ENCODE peak calls at places on chromosomes 4 and X, in five cellular contexts. One of them, this sample, is unnamed.

GRCh38 chr4:89598602-89599001 is 238.4 kb downstream of the SNCA start:
- DNase-seq in sigmoid colon: no peak
- DNase-seq in testis: no peak
- DNase-seq in fibroblast of lung: peak
- DNase-seq in RWPE1: peak
- DNase-seq in this sample: no peak

GRCh38 chrX:76987381-76987780 is 459.8 kb upstream of the FGF16 start:
- DNase-seq in testis: no peak
- DNase-seq in sigmoid colon: no peak
- DNase-seq in fibroblast of lung: no peak
- DNase-seq in RWPE1: no peak
- DNase-seq in this sample: no peak

GRCh38 chr4:159723341-159724048 is 620.6 kb downstream of the RAPGEF2 start:
- DNase-seq in RWPE1: no peak
- DNase-seq in fibroblast of lung: peak
- DNase-seq in sigmoid colon: no peak
- DNase-seq in testis: no peak
- DNase-seq in this sample: no peak

GRCh38 chr4:19227701-19228100 is 1024.0 kb upstream of the SLIT2 start:
- DNase-seq in testis: no peak
- DNase-seq in fibroblast of lung: peak
- DNase-seq in RWPE1: no peak
- DNase-seq in sigmoid colon: no peak
- DNase-seq in this sample: no peak

GRCh38 chr4:54255881-54256280 is 26.8 kb downstream of the PDGFRA start:
- DNase-seq in testis: no peak
- DNase-seq in sigmoid colon: peak
- DNase-seq in fibroblast of lung: peak
- DNase-seq in RWPE1: no peak
- DNase-seq in this sample: no peak

GRCh38 chrX:18448416-18448815 is 23.0 kb downstream of the CDKL5 start:
- DNase-seq in fibroblast of lung: peak
- DNase-seq in testis: no peak
- DNase-seq in sigmoid colon: no peak
- DNase-seq in RWPE1: no peak
- DNase-seq in this sample: no peak

GRCh38 chr4:107838763-107839162 is 14.0 kb downstream of the SGMS2 start:
- DNase-seq in RWPE1: no peak
- DNase-seq in sigmoid colon: no peak
- DNase-seq in fibroblast of lung: no peak
- DNase-seq in testis: no peak
- DNase-seq in this sample: no peak

GRCh38 chr4:2798399-2799301 is 5.8 kb downstream of the SH3BP2 start:
- DNase-seq in sigmoid colon: peak
- DNase-seq in testis: no peak
- DNase-seq in RWPE1: no peak
- DNase-seq in fibroblast of lung: no peak
- DNase-seq in this sample: peak

GRCh38 chr4:44415251-44415650 is 33.4 kb downstream of the KCTD8 start:
- DNase-seq in fibroblast of lung: peak
- DNase-seq in sigmoid colon: no peak
- DNase-seq in RWPE1: no peak
- DNase-seq in testis: no peak
- DNase-seq in this sample: no peak

GRCh38 chr4:54556081-54556480 is 101.7 kb upstream of the KIT start:
- DNase-seq in fibroblast of lung: no peak
- DNase-seq in testis: no peak
- DNase-seq in sigmoid colon: no peak
- DNase-seq in RWPE1: no peak
- DNase-seq in this sample: no peak

GRCh38 chrX:77910108-77910840 is at the start of gene ATP7A:
- DNase-seq in sigmoid colon: peak
- DNase-seq in testis: peak
- DNase-seq in fibroblast of lung: peak
- DNase-seq in RWPE1: peak
- DNase-seq in this sample: peak

GRCh38 chr4:88866862-88867550 is 169.4 kb upstream of the NAP1L5 start:
- DNase-seq in sigmoid colon: no peak
- DNase-seq in testis: no peak
- DNase-seq in RWPE1: peak
- DNase-seq in fibroblast of lung: peak
- DNase-seq in this sample: no peak

GRCh38 chrX:115467961-115468360 is 93.0 kb upstream of the PLS3 start:
- DNase-seq in fibroblast of lung: no peak
- DNase-seq in RWPE1: no peak
- DNase-seq in testis: no peak
- DNase-seq in sigmoid colon: no peak
- DNase-seq in this sample: no peak

GRCh38 chrX:23317799-23318724 is 16.6 kb upstream of the PTCHD1 start:
- DNase-seq in RWPE1: peak
- DNase-seq in sigmoid colon: no peak
- DNase-seq in testis: peak
- DNase-seq in fibroblast of lung: no peak
- DNase-seq in this sample: peak

GRCh38 chr4:39568805-39569204 is 41.6 kb upstream of the UGDH start:
- DNase-seq in fibroblast of lung: no peak
- DNase-seq in sigmoid colon: no peak
- DNase-seq in testis: no peak
- DNase-seq in RWPE1: peak
- DNase-seq in this sample: no peak

GRCh38 chr4:2786152-2786671 is 6.7 kb upstream of the SH3BP2 start:
- DNase-seq in fibroblast of lung: no peak
- DNase-seq in testis: no peak
- DNase-seq in sigmoid colon: peak
- DNase-seq in RWPE1: no peak
- DNase-seq in this sample: no peak

GRCh38 chrX:132433001-132433400 is 55.8 kb downstream of the MBNL3 start:
- DNase-seq in sigmoid colon: no peak
- DNase-seq in RWPE1: no peak
- DNase-seq in testis: no peak
- DNase-seq in fibroblast of lung: no peak
- DNase-seq in this sample: no peak

GRCh38 chrX:20263474-20263873 is 3.2 kb downstream of the RPS6KA3 start:
- DNase-seq in sigmoid colon: no peak
- DNase-seq in testis: no peak
- DNase-seq in fibroblast of lung: peak
- DNase-seq in RWPE1: no peak
- DNase-seq in this sample: no peak

GRCh38 chrX:10482708-10483107 is 137.7 kb downstream of the MID1 start:
- DNase-seq in testis: no peak
- DNase-seq in RWPE1: no peak
- DNase-seq in fibroblast of lung: no peak
- DNase-seq in sigmoid colon: no peak
- DNase-seq in this sample: no peak

GRCh38 chrX:39759526-39760224 is 338.1 kb downstream of the BCOR start:
- DNase-seq in testis: peak
- DNase-seq in RWPE1: no peak
- DNase-seq in sigmoid colon: peak
- DNase-seq in fibroblast of lung: peak
- DNase-seq in this sample: peak

GRCh38 chr4:29565256-29565655 is 1154.9 kb upstream of the PCDH7 start:
- DNase-seq in RWPE1: no peak
- DNase-seq in testis: no peak
- DNase-seq in fibroblast of lung: no peak
- DNase-seq in sigmoid colon: no peak
- DNase-seq in this sample: no peak

GRCh38 chr4:146335763-146336412 is 121.5 kb downstream of the REELD1 start:
- DNase-seq in sigmoid colon: no peak
- DNase-seq in testis: no peak
- DNase-seq in fibroblast of lung: no peak
- DNase-seq in RWPE1: no peak
- DNase-seq in this sample: no peak

GRCh38 chr4:93407493-93408275 is 420.9 kb upstream of the ATOH1 start:
- DNase-seq in sigmoid colon: no peak
- DNase-seq in testis: no peak
- DNase-seq in fibroblast of lung: no peak
- DNase-seq in RWPE1: no peak
- DNase-seq in this sample: no peak

GRCh38 chrX:41302293-41302868 is 31.6 kb upstream of the DDX3X start:
- DNase-seq in RWPE1: no peak
- DNase-seq in fibroblast of lung: no peak
- DNase-seq in testis: no peak
- DNase-seq in sigmoid colon: no peak
- DNase-seq in this sample: no peak

GRCh38 chr4:115871596-115871995 is 758.2 kb upstream of the NDST4 start:
- DNase-seq in fibroblast of lung: no peak
- DNase-seq in RWPE1: no peak
- DNase-seq in testis: no peak
- DNase-seq in sigmoid colon: no peak
- DNase-seq in this sample: no peak

DNA sequence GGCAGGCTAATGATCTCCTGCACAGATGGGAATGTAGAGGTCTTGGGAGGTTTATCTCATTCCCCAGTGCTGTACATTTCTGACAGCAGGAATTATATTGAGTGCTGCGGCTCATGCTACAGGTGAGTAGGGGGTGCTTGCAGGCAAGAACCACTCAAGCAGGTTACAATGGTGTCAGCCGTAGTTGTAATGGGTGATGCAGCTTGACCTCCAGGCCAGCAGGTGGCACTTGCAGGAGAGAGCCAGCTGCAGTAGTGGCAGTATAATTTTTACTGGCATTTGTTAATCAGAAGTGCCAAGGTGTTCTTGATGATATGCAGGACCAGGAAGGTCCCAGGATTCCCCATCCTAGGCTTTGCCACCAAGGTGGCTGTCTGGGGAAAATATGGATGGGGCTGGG is 759.6 kb upstream of the NDST4 start:
- DNase-seq in fibroblast of lung: no peak
- DNase-seq in testis: no peak
- DNase-seq in sigmoid colon: no peak
- DNase-seq in RWPE1: no peak
- DNase-seq in this sample: no peak
- TF ChIP-seq CTCF in fibroblast of lung: no peak
- TF ChIP-seq CTCF in testis: no peak
- TF ChIP-seq CTCF in sigmoid colon: no peak
- TF ChIP-seq CTCF in RWPE1: no peak
- TF ChIP-seq CTCF in this sample: no peak

GRCh38 chr4:139457318-139457717 is 3.4 kb downstream of the RAB33B start:
- DNase-seq in testis: no peak
- DNase-seq in fibroblast of lung: no peak
- DNase-seq in sigmoid colon: no peak
- DNase-seq in RWPE1: no peak
- DNase-seq in this sample: no peak
- TF ChIP-seq CTCF in testis: no peak
- TF ChIP-seq CTCF in fibroblast of lung: no peak
- TF ChIP-seq CTCF in sigmoid colon: no peak
- TF ChIP-seq CTCF in RWPE1: no peak
- TF ChIP-seq CTCF in this sample: no peak

GRCh38 chrX:12378706-12379105 is 240.4 kb downstream of the FRMPD4 start:
- DNase-seq in fibroblast of lung: peak
- DNase-seq in RWPE1: no peak
- DNase-seq in testis: no peak
- DNase-seq in sigmoid colon: no peak
- DNase-seq in this sample: no peak

GRCh38 chrX:12378263-12378662 is 240.0 kb downstream of the FRMPD4 start:
- DNase-seq in RWPE1: no peak
- DNase-seq in sigmoid colon: no peak
- DNase-seq in fibroblast of lung: no peak
- DNase-seq in testis: no peak
- DNase-seq in this sample: no peak

GRCh38 chrX:12379666-12380065 is 241.4 kb downstream of the FRMPD4 start:
- DNase-seq in sigmoid colon: no peak
- DNase-seq in RWPE1: no peak
- DNase-seq in fibroblast of lung: peak
- DNase-seq in testis: no peak
- DNase-seq in this sample: no peak

DNA sequence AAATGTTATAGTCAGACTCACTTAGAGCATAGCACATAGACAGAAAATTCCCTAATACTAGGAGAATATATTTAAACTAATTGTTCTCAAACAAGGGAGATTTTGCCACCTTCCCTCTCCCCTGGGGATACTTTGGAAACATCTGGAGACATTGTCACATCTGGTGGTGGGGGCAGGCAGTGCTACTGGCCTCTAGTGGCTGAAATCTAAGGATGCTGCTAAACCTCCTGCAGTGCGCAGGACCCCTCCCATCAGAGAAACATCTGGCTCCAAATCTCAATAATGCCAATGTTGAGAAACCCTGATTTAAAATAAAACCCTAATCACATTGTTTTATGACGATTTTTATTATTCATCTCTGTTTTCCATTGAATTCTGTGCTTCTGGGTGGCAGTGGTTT is 244.9 kb downstream of the FRMPD4 start:
- DNase-seq in sigmoid colon: no peak
- DNase-seq in fibroblast of lung: no peak
- DNase-seq in testis: no peak
- DNase-seq in RWPE1: no peak
- DNase-seq in this sample: no peak
- TF ChIP-seq CTCF in sigmoid colon: no peak
- TF ChIP-seq CTCF in fibroblast of lung: peak
- TF ChIP-seq CTCF in testis: no peak
- TF ChIP-seq CTCF in RWPE1: no peak
- TF ChIP-seq CTCF in this sample: no peak

GRCh38 chrX:48493890-48494364 is 14.9 kb upstream of the PORCN start:
- DNase-seq in RWPE1: no peak
- DNase-seq in sigmoid colon: no peak
- DNase-seq in fibroblast of lung: peak
- DNase-seq in testis: peak
- DNase-seq in this sample: peak
- TF ChIP-seq CTCF in RWPE1: no peak
- TF ChIP-seq CTCF in sigmoid colon: no peak
- TF ChIP-seq CTCF in fibroblast of lung: peak
- TF ChIP-seq CTCF in testis: no peak
- TF ChIP-seq CTCF in this sample: no peak

GRCh38 chr4:23237771-23238170 is 545.0 kb downstream of the GBA3 start:
- DNase-seq in fibroblast of lung: no peak
- DNase-seq in testis: no peak
- DNase-seq in sigmoid colon: no peak
- DNase-seq in RWPE1: no peak
- DNase-seq in this sample: no peak
- TF ChIP-seq CTCF in fibroblast of lung: no peak
- TF ChIP-seq CTCF in testis: no peak
- TF ChIP-seq CTCF in sigmoid colon: no peak
- TF ChIP-seq CTCF in RWPE1: no peak
- TF ChIP-seq CTCF in this sample: no peak

This sample was measured in endothelial cell.